ENCODE peak calls at places on chromosomes 4 and X, in ten cellular contexts. T is ovary, Z is suprapubic skin, Q is HepG2, U is A549, B is sigmoid colon, G is SK-N-SH, S is tibial nerve, X is K562, M is upper lobe of left lung. Y is an unnamed sample.

GRCh38 chr4:1204286-1204827 is 32.0 kb upstream of the SPON2 start:
- DNase-seq in X (no peak), S (no peak), U (no peak), T (peak), M (peak), Q (no peak), B (no peak), G (peak), Z (no peak), Y (no peak)

GRCh38 chr4:94934864-94935263 is 177.1 kb downstream of the BMPR1B start:
- DNase-seq in G (no peak), M (no peak), T (no peak), X (no peak), Z (no peak), U (no peak), Q (no peak), B (no peak), S (no peak), Y (no peak)

GRCh38 chrX:40172169-40172979 is 74.6 kb upstream of the BCOR start:
- DNase-seq in X (peak), M (no peak), Z (no peak), T (peak), U (no peak), B (peak), S (peak), Q (no peak), G (no peak), Y (no peak)

GRCh38 chrX:45135616-45136015 is 65.1 kb downstream of the DIPK2B start:
- DNase-seq in S (no peak), T (no peak), X (no peak), U (no peak), Z (no peak), B (no peak), G (no peak), Q (no peak), M (no peak), Y (no peak)

GRCh38 chr4:145840162-145840768 is 98.4 kb downstream of the ZNF827 start:
- DNase-seq in S (no peak), U (peak), X (peak), T (no peak), Q (peak), Z (no peak), G (peak), B (no peak), M (no peak), Y (no peak)

GRCh38 chrX:31658360-31658759 is 586.5 kb upstream of the FTHL17 start:
- DNase-seq in S (no peak), X (peak), T (no peak), G (peak), U (no peak), Z (no peak), Q (peak), M (no peak), B (no peak), Y (no peak)

GRCh38 chr4:34196375-34196774 is 2047.9 kb downstream of the ARAP2 start:
- DNase-seq in G (no peak), Z (no peak), M (no peak), U (no peak), S (no peak), T (no peak), Q (no peak), X (no peak), B (no peak), Y (no peak)

GRCh38 chrX:95956780-95957179 is 727.9 kb upstream of the DIAPH2 start:
- DNase-seq in T (no peak), U (no peak), S (no peak), G (no peak), Z (no peak), M (no peak), X (no peak), B (no peak), Q (no peak), Y (no peak)

GRCh38 chr4:184097815-184098214 is 119.9 kb downstream of the ENPP6 start:
- DNase-seq in Z (no peak), T (no peak), S (no peak), X (no peak), Q (no peak), B (no peak), M (no peak), U (no peak), G (no peak), Y (no peak)

GRCh38 chr4:184099033-184099432 is 118.6 kb downstream of the ENPP6 start:
- DNase-seq in G (no peak), Z (no peak), U (no peak), Q (no peak), B (no peak), S (no peak), X (no peak), T (no peak), M (no peak), Y (no peak)

GRCh38 chr4:184096561-184097239 is 121.0 kb downstream of the ENPP6 start:
- DNase-seq in G (no peak), S (no peak), M (no peak), X (no peak), T (peak), Q (no peak), B (no peak), U (no peak), Z (no peak), Y (no peak)

GRCh38 chr4:184099541-184099966 is 118.1 kb downstream of the ENPP6 start:
- DNase-seq in T (no peak), M (no peak), G (peak), Z (no peak), B (no peak), X (no peak), S (no peak), U (no peak), Q (no peak), Y (no peak)

GRCh38 chr4:184097240-184097619 is 120.4 kb downstream of the ENPP6 start:
- DNase-seq in S (peak), T (peak), X (peak), Z (peak), M (peak), B (peak), Q (no peak), U (no peak), G (no peak), Y (no peak)
- TF ChIP-seq EP300 in S (no peak), T (no peak), X (no peak), Z (no peak), M (no peak), B (no peak), Q (no peak), U (no peak), G (no peak), Y (no peak)

GRCh38 chr4:7868430-7868775 is 71.3 kb downstream of the AFAP1 start:
- DNase-seq in Q (no peak), G (no peak), X (no peak), Z (no peak), S (no peak), B (peak), T (no peak), U (no peak), M (no peak), Y (no peak)

GRCh38 chr4:7867191-7867590 is 72.5 kb downstream of the AFAP1 start:
- DNase-seq in Z (no peak), S (no peak), B (peak), T (no peak), X (no peak), G (no peak), U (no peak), Q (no peak), M (no peak), Y (no peak)

GRCh38 chr4:7868892-7869471 is 70.7 kb downstream of the AFAP1 start:
- DNase-seq in Q (no peak), X (no peak), U (no peak), S (no peak), G (no peak), M (no peak), B (no peak), Z (no peak), T (no peak), Y (no peak)

GRCh38 chr4:7865533-7865932 is 74.1 kb downstream of the AFAP1 start:
- DNase-seq in G (no peak), T (no peak), Q (no peak), U (no peak), X (no peak), M (no peak), Z (no peak), B (peak), S (no peak), Y (no peak)

DNA sequence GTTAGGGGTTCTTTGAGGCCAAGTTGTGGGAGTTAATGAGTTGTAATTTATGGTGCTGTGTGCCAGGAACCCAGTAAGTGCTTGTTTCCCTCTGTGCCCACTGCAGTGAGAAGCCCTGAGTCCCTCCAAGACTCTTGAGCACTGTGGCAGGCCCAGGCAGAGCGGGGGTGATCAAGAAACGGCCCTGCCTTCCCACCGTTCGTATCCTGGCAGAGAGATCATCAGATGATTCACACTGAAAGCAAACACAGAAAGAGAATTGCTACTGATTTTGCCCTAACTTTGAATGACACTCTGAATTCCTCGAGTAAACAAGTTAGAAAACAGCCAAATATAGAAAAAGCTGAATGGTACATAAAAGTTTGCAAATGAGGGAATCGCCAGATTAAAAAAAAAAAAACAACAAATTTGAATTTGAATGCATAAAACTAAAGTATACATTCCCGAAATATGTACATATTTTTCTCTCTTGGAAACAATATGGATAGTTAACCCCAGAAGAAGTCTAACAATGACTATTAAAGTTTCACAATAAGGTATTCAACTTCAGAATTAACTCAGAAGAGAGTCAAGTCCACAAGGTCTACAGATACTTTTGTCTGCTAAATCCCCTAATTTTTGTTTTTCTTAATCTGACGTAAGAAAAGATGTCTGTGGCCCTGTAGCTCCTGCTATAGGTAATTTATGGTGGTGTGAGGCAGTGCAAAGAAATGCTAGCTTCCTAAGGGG is 71.8 kb downstream of the AFAP1 start:
- DNase-seq in S (no peak), G (no peak), Q (no peak), T (no peak), U (no peak), Z (no peak), B (peak), X (no peak), M (no peak), Y (no peak)
- TF ChIP-seq EP300 in S (no peak), G (no peak), Q (no peak), T (no peak), U (no peak), Z (no peak), B (no peak), X (no peak), M (no peak), Y (no peak)

GRCh38 chr4:4329496-4329895 is 39.4 kb downstream of the ZBTB49 start:
- DNase-seq in Q (no peak), B (peak), T (no peak), M (no peak), Z (no peak), G (no peak), X (no peak), S (no peak), U (no peak), Y (no peak)

GRCh38 chr4:4330794-4331193 is 40.7 kb downstream of the ZBTB49 start:
- DNase-seq in U (no peak), Z (no peak), T (no peak), S (no peak), X (no peak), G (no peak), M (no peak), Q (no peak), B (peak), Y (no peak)

GRCh38 chr4:4334798-4335520 is 44.9 kb downstream of the ZBTB49 start:
- DNase-seq in M (peak), Z (no peak), U (peak), B (peak), S (peak), G (peak), T (peak), Q (peak), X (peak), Y (no peak)

GRCh38 chr4:4332529-4332928 is 42.5 kb downstream of the ZBTB49 start:
- DNase-seq in T (no peak), M (no peak), X (peak), B (no peak), Z (no peak), S (no peak), U (no peak), G (no peak), Q (no peak), Y (no peak)

DNA sequence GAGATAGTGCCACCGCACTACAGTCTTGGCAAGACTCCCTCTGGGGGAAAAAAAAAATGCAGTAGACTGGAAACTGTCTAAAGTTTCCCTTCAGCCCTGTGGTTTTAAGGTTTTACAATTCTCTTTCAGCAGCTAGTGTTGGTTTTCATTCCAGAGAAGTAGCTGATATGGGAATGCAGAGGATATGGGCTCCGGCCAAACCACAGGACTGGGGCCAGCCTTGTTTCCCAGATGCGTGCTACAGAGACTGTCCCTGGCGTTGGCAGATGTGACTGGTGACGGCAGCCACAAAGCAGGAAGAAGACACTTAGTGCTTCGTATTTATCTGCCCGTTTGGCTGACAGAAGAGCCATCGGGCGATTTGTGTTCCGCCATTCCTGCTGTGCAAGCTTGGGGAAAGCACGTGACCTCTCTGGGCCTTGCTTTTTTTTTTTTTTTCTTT is 43.2 kb downstream of the ZBTB49 start:
- DNase-seq in B (peak), Q (no peak), T (no peak), M (peak), U (no peak), S (no peak), X (no peak), G (no peak), Z (no peak), Y (no peak)
- TF ChIP-seq EP300 in B (no peak), Q (no peak), T (no peak), M (no peak), U (no peak), S (no peak), X (no peak), G (no peak), Z (no peak), Y (no peak)

DNA sequence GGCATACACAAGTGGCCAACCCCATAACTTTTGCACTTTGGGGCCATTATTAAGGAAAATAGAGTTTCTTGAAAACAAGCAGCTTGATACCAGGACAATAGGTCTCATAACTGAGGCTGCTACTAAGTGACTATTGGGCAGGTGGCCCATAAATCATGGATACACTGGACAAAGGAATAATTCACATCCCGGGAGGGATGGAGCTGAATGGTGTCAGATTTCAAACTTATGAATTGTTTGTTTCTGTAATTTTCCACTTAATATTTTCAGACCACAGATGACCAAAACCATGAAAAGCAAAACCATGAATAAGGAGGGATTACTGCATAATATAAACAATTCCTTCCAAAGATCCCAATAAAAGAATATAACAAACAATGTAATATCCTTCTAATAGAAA is 114.4 kb downstream of the WDFY3 start:
- DNase-seq in Z (no peak), G (no peak), B (no peak), M (no peak), U (no peak), S (no peak), T (no peak), X (no peak), Q (no peak), Y (no peak)
- TF ChIP-seq EP300 in Z (no peak), G (no peak), B (no peak), M (no peak), U (no peak), S (no peak), T (no peak), X (no peak), Q (no peak), Y (no peak)

GRCh38 chrX:24763989-24764388 is 70.3 kb downstream of the POLA1 start:
- DNase-seq in T (no peak), B (no peak), U (no peak), S (no peak), X (no peak), G (no peak), Z (no peak), Q (no peak), M (no peak), Y (no peak)

GRCh38 chrX:24761306-24761705 is 67.6 kb downstream of the POLA1 start:
- DNase-seq in T (no peak), M (no peak), G (no peak), B (no peak), U (no peak), Z (no peak), Q (no peak), X (no peak), S (no peak), Y (no peak)

GRCh38 chrX:24759786-24760185 is 66.1 kb downstream of the POLA1 start:
- DNase-seq in X (no peak), U (no peak), Q (no peak), Z (no peak), S (no peak), T (no peak), B (no peak), G (no peak), M (no peak), Y (no peak)

DNA sequence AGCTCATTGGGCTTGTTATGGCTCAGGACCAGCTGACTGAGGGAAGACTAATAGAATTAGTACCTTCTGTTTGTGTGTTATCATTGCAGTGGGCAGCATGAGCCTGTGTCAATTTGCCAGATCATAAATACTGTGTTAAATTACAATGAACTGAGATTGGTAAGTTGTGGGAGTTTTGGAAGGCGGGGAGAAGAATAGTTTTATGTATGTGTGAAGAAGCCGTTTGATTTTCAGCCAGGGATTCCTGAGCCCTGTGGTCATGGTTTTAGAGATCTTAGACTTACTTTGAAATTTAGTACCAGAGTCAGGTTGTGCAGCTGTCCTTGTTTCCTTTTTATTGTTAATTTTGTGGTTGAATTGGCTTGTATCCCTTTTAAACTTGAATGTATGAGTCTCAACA is 66.9 kb downstream of the POLA1 start:
- DNase-seq in Q (no peak), X (no peak), U (no peak), B (no peak), S (no peak), Z (no peak), G (no peak), T (no peak), M (no peak), Y (no peak)
- TF ChIP-seq EP300 in Q (no peak), X (no peak), U (no peak), B (no peak), S (no peak), Z (no peak), G (no peak), T (no peak), M (no peak), Y (no peak)

GRCh38 chrX:107123750-107124149 is 5.1 kb upstream of the RBM41 start:
- DNase-seq in B (no peak), U (no peak), G (no peak), M (no peak), Z (no peak), S (no peak), T (no peak), X (no peak), Q (no peak), Y (no peak)
- TF ChIP-seq EP300 in B (no peak), U (no peak), G (no peak), M (no peak), Z (no peak), S (no peak), T (no peak), X (no peak), Q (no peak), Y (no peak)

GRCh38 chrX:134932528-134933217 is 58.1 kb upstream of the SMIM10 start:
- DNase-seq in Z (no peak), B (no peak), S (no peak), X (no peak), Q (peak), T (no peak), M (no peak), G (no peak), U (no peak), Y (no peak)
- TF ChIP-seq EP300 in Z (no peak), B (no peak), S (no peak), X (no peak), Q (no peak), T (no peak), M (no peak), G (peak), U (no peak), Y (no peak)

GRCh38 chrX:6024204-6024603 is 204.5 kb downstream of the NLGN4X start:
- DNase-seq in S (no peak), M (no peak), T (no peak), Q (no peak), G (no peak), Z (no peak), U (no peak), X (no peak), B (no peak), Y (no peak)
- TF ChIP-seq EP300 in S (no peak), M (no peak), T (no peak), Q (no peak), G (no peak), Z (no peak), U (no peak), X (no peak), B (no peak), Y (no peak)

GRCh38 chr4:137471895-137472294 is 60.4 kb downstream of the PCDH18 start:
- DNase-seq in S (no peak), T (no peak), U (no peak), G (no peak), X (no peak), Q (no peak), Z (no peak), B (no peak), M (no peak), Y (no peak)

GRCh38 chr4:137470806-137471205 is 61.5 kb downstream of the PCDH18 start:
- DNase-seq in S (no peak), B (no peak), T (no peak), U (no peak), Q (no peak), Z (no peak), X (no peak), G (no peak), M (no peak), Y (no peak)

GRCh38 chr4:137471461-137471860 is 60.8 kb downstream of the PCDH18 start:
- DNase-seq in T (no peak), U (no peak), Q (no peak), M (no peak), S (no peak), G (no peak), X (no peak), B (no peak), Z (no peak), Y (no peak)

GRCh38 chr4:137468836-137469235 is 63.5 kb downstream of the PCDH18 start:
- DNase-seq in Q (no peak), T (no peak), Z (no peak), G (no peak), X (no peak), M (no peak), B (no peak), U (no peak), S (no peak), Y (no peak)

GRCh38 chr4:137474711-137475301 is 57.5 kb downstream of the PCDH18 start:
- DNase-seq in Z (no peak), M (no peak), S (no peak), X (no peak), U (no peak), Q (no peak), B (no peak), G (peak), T (no peak), Y (no peak)
- TF ChIP-seq EP300 in Z (no peak), M (no peak), S (no peak), X (no peak), U (no peak), Q (no peak), B (no peak), G (no peak), T (no peak), Y (no peak)